ENCODE peak calls at places on chromosomes 13 and 19, in seven cellular contexts. Y is psoas muscle, L is fibroblast of lung, Q is GM23338, B is mesothelial cell of epicardium, I is cardiac fibroblast, A is GM06990. T is an unnamed sample.

GRCh38 chr13:107124129-107124718 is 556.3 kb upstream of the ARGLU1 start:
- DNase-seq in L (peak), A (no peak), Y (no peak), Q (peak), I (peak), B (no peak), T (no peak)

GRCh38 chr19:4130635-4131438 is 6.9 kb upstream of the MAP2K2 start:
- DNase-seq in B (no peak), Q (no peak), A (no peak), L (peak), I (peak), Y (no peak), T (no peak)

GRCh38 chr13:43611631-43612416 is 174.9 kb downstream of the ENOX1 start:
- DNase-seq in Q (no peak), I (no peak), A (no peak), Y (no peak), B (no peak), L (peak), T (no peak)

GRCh38 chr13:41384749-41385503 is 72.4 kb upstream of the RGCC start:
- DNase-seq in I (peak), Y (no peak), L (peak), Q (peak), B (no peak), A (no peak), T (peak)

GRCh38 chr13:78784017-78784745 is 125.2 kb upstream of the OBI1 start:
- DNase-seq in A (no peak), L (no peak), I (no peak), Q (no peak), Y (no peak), B (no peak), T (no peak)

GRCh38 chr19:1217366-1217765 is 11.8 kb downstream of the STK11 start:
- DNase-seq in B (no peak), L (no peak), Y (no peak), Q (no peak), A (no peak), I (no peak), T (no peak)

GRCh38 chr19:49085868-49086232 is 599 bp downstream of the SNRNP70 start:
- DNase-seq in A (no peak), I (no peak), B (no peak), Y (no peak), Q (no peak), L (no peak), T (no peak)

GRCh38 chr19:50290775-50291174 is 38.4 kb downstream of the KCNC3 start:
- DNase-seq in A (no peak), I (no peak), L (no peak), Y (no peak), Q (no peak), B (no peak), T (no peak)

GRCh38 chr13:77225946-77226345 is 100.9 kb downstream of the MYCBP2 start:
- DNase-seq in B (no peak), L (no peak), A (no peak), I (no peak), Q (no peak), Y (no peak), T (no peak)

GRCh38 chr19:51508059-51508733 is 6.6 kb upstream of the SIGLEC12 start:
- DNase-seq in I (no peak), Q (no peak), B (no peak), L (no peak), A (no peak), Y (no peak), T (no peak)

GRCh38 chr13:97344250-97345175 is 89.5 kb upstream of the RAP2A start:
- DNase-seq in A (no peak), B (no peak), I (peak), L (peak), Y (peak), Q (peak), T (peak)

DNA sequence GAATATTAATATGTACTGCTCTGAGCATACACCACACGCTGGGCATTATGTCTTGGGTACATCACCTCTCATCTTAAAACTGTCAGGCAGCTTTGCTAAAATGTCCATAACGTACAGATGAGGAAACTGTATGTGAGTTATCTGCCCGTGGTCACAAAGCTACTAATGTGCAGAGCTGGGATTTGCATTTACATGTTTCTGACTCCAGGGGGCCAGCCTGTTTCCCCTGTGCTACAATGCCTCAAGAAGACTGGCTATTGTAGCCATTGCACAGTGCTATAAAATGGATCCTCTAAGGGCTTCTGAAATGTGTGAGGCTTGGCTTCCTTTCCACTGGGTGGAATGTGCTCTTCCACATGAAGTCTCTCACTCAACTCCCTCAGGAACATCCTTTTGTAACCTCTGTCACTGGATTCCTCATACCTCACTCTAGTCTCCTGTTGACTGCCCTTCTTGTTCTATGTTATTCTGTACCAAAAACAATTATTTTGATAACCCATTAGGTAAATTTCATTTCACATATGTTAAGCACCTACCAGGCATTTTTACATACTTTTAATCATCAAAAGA is 95.6 kb upstream of the HTR2A start:
- DNase-seq in L (no peak), Q (peak), I (peak), B (no peak), Y (no peak), A (no peak), T (peak)
- TF ChIP-seq CTCF in L (peak), Q (peak), I (peak), B (no peak), Y (no peak), A (peak), T (peak)

DNA sequence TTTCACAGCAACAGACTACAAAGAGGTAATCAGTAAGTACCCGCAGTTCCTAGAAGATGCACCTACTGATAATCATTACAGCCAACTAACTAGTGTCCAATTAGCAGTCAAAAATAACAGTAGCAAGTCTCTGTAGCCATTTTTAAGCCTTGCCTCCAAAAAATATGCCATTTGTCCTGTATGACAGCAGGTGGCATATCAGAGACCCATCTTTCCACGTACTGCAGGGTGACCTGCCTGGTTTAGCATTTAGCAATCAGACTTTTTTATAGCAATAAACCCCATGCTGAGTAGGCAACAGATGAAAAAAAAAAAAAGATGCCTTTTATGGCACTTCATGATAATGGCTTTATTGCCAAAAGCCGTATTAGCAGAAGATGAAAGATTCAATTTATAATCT is 155.3 kb upstream of the LSM14A start:
- DNase-seq in I (no peak), Q (no peak), L (no peak), A (no peak), B (no peak), Y (no peak), T (no peak)
- TF ChIP-seq CTCF in I (no peak), Q (no peak), L (no peak), A (no peak), B (no peak), Y (no peak), T (no peak)

GRCh38 chr19:38917921-38918491 is 6.0 kb upstream of the CCER2 start:
- DNase-seq in B (no peak), A (no peak), Y (no peak), I (no peak), L (no peak), Q (peak), T (no peak)
- TF ChIP-seq CTCF in B (no peak), A (no peak), Y (no peak), I (no peak), L (no peak), Q (no peak), T (no peak)

GRCh38 chr19:29779921-29780320 is 31.9 kb upstream of the CCNE1 start:
- DNase-seq in B (no peak), Q (peak), I (no peak), L (no peak), A (no peak), Y (no peak), T (peak)
- TF ChIP-seq CTCF in B (no peak), Q (no peak), I (no peak), L (no peak), A (peak), Y (no peak), T (peak)

GRCh38 chr13:74015137-74015536 is 119.1 kb downstream of the KLF12 start:
- DNase-seq in L (peak), B (no peak), I (peak), A (no peak), Y (no peak), Q (peak), T (peak)
- TF ChIP-seq CTCF in L (peak), B (peak), I (peak), A (peak), Y (no peak), Q (peak), T (no peak)

T was measured in GM12865.